ENCODE peak calls at places on chromosomes 3 and 15, in five cellular contexts. L is fibroblast of villous mesenchyme, S is WTC11, B is non-pigmented ciliary epithelial cell, G is EH. K is an unnamed sample.

GRCh38 chr3:66592061-66592875 is 91.4 kb upstream of the LRIG1 start:
- DNase-seq in L (no peak), S (no peak), B (no peak), G (peak), K (peak)

GRCh38 chr3:30248423-30248822 is 358.0 kb upstream of the TGFBR2 start:
- DNase-seq in L (peak), S (no peak), B (no peak), G (no peak), K (no peak)

GRCh38 chr15:40600956-40601355 is 6.9 kb downstream of the KNL1 start:
- DNase-seq in L (peak), S (no peak), B (no peak), G (no peak), K (no peak)

GRCh38 chr15:39976291-39977274 is 42.7 kb downstream of the EIF2AK4 start:
- DNase-seq in L (peak), S (peak), B (no peak), G (peak), K (peak)

GRCh38 chr3:197791120-197792018 is at the start of gene LRCH3:
- DNase-seq in L (peak), S (peak), B (no peak), G (peak), K (peak)

GRCh38 chr3:190522621-190523222 is 8.8 kb downstream of the IL1RAP start:
- DNase-seq in L (no peak), S (no peak), B (no peak), G (no peak), K (no peak)

GRCh38 chr15:46365612-46366011 is 730.8 kb downstream of the SQOR start:
- DNase-seq in L (peak), S (no peak), B (peak), G (peak), K (no peak)

GRCh38 chr3:177351757-177352158 is 154.5 kb upstream of the TBL1XR1 start:
- DNase-seq in L (no peak), S (no peak), B (no peak), G (no peak), K (no peak)

GRCh38 chr3:105686324-105686897 is 182.4 kb downstream of the CBLB start:
- DNase-seq in L (peak), S (no peak), B (no peak), G (peak), K (peak)

GRCh38 chr3:32391643-32392529 is at the start of gene CMTM7:
- DNase-seq in L (peak), S (peak), B (no peak), G (peak), K (peak)

GRCh38 chr15:46174122-46174521 is 539.3 kb downstream of the SQOR start:
- DNase-seq in L (no peak), S (no peak), B (no peak), G (no peak), K (no peak)

GRCh38 chr3:12766541-12766940 is 7.5 kb upstream of the TMEM40 start:
- DNase-seq in L (no peak), S (no peak), B (no peak), G (peak), K (no peak)

GRCh38 chr3:190076601-190077444 is 43.9 kb downstream of the P3H2 start:
- DNase-seq in L (peak), S (no peak), B (peak), G (peak), K (peak)

GRCh38 chr3:37814547-37814946 is 47.1 kb upstream of the CTDSPL start:
- DNase-seq in L (peak), S (no peak), B (no peak), G (no peak), K (peak)

K was measured in iris pigment epithelial cell.